ENCODE peak calls at places on chromosomes 3 and 15, in four cellular contexts. I is K562, L is HCT116, M is HepG2. N is an unnamed sample.

GRCh38 chr15:73991260-73991659 is 835 bp downstream of the STOML1 start:
- DNase-seq in I (no peak), L (no peak), M (no peak), N (no peak)

GRCh38 chr3:88203537-88204143 is 53.9 kb downstream of the C3orf38 start:
- DNase-seq in I (peak), L (peak), M (peak), N (peak)

GRCh38 chr3:71399478-71399877 is 184.1 kb downstream of the FOXP1 start:
- DNase-seq in I (no peak), L (no peak), M (peak), N (no peak)

GRCh38 chr3:129595544-129596193 is 10.8 kb downstream of the PLXND1 start:
- DNase-seq in I (no peak), L (no peak), M (peak), N (no peak)

GRCh38 chr3:71930056-71930991 is 145.4 kb upstream of the PROK2 start:
- DNase-seq in I (peak), L (peak), M (peak), N (no peak)

GRCh38 chr15:25543156-25543555 is 104.3 kb upstream of the UBE3A start:
- DNase-seq in I (no peak), L (no peak), M (no peak), N (no peak)

GRCh38 chr3:157166115-157166514 is 6.2 kb upstream of the CCNL1 start:
- DNase-seq in I (no peak), L (no peak), M (peak), N (no peak)

GRCh38 chr15:63971427-63971805 is 74.9 kb downstream of the DAPK2 start:
- DNase-seq in I (peak), L (no peak), M (no peak), N (no peak)

GRCh38 chr15:47720555-47720954 is 3.2 kb downstream of the SEMA6D start:
- DNase-seq in I (no peak), L (no peak), M (no peak), N (no peak)

GRCh38 chr15:54605556-54605955 is 591.2 kb downstream of the RSL24D1 start:
- DNase-seq in I (no peak), L (no peak), M (no peak), N (no peak)

GRCh38 chr15:89754361-89755154 is 3.5 kb upstream of the MESP1 start:
- DNase-seq in I (no peak), L (no peak), M (no peak), N (no peak)

GRCh38 chr3:177385831-177386301 is 188.6 kb upstream of the TBL1XR1 start:
- DNase-seq in I (no peak), L (no peak), M (no peak), N (no peak)

GRCh38 chr3:69922521-69923000 is 77.0 kb upstream of the SAMMSON start:
- DNase-seq in I (no peak), L (no peak), M (no peak), N (no peak)

GRCh38 chr15:37395100-37395468 is 294.7 kb upstream of the MEIS2 start:
- DNase-seq in I (no peak), L (no peak), M (no peak), N (no peak)

GRCh38 chr3:187021748-187022402 is 91.5 kb downstream of the ST6GAL1 start:
- DNase-seq in I (no peak), L (no peak), M (no peak), N (no peak)

GRCh38 chr3:119600732-119601131 is 3.0 kb downstream of the PLA1A start:
- DNase-seq in I (peak), L (peak), M (no peak), N (peak)

GRCh38 chr3:152319256-152319655 is 50.5 kb downstream of the MBNL1 start:
- DNase-seq in I (no peak), L (no peak), M (no peak), N (no peak)

GRCh38 chr15:57972801-57973311 is 92.7 kb downstream of the ALDH1A2 start:
- DNase-seq in I (no peak), L (no peak), M (no peak), N (no peak)

GRCh38 chr15:70299931-70300858 is 202.5 kb upstream of the TLE3 start:
- DNase-seq in I (no peak), L (no peak), M (no peak), N (no peak)
- TF ChIP-seq TCF7L2 in I (no peak), L (no peak), M (no peak), N (no peak)

DNA sequence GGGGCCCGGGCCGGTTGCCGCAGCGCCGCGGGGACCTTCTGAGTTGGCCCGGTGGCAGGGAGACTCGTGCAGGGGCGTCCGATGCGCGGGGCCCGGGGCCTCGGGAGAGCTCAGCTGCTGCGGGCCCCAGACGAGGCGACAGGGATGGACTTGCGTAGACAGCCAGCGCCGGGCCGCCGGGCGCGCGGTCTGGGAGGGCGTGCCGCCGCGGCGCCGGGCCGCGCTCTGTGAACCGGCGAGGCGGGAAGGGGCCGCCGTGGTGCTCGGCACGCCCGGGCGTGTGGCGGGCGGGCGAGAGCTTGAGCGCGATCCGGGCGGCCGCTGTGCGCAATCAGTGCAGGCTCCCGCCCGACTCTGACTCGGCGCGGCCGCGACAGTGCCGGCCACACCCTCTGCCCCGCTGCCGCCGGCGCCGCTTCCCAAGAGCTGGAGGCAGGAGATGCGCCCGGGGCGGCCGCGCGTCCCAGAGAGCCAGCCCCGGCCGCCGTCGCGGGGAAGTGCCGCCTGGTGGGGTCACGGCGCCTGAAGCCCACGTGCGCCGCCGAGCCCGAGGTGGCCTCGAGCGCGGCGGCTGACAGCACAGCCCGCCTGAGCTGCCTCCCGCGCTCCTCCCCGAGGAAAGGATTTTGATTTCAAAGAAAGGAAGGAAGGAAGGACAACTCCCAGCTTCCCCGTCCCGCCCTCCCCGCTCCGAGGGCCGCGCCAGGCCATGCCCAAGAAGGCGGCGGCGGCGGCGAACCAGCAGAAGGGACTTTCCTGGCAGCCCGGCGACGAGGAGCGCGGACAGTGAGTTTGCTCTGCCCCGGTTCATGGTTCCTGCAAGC is 669 bp downstream of the TLNRD1 start:
- DNase-seq in I (peak), L (no peak), M (no peak), N (no peak)
- TF ChIP-seq TCF7L2 in I (no peak), L (no peak), M (no peak), N (no peak)

DNA sequence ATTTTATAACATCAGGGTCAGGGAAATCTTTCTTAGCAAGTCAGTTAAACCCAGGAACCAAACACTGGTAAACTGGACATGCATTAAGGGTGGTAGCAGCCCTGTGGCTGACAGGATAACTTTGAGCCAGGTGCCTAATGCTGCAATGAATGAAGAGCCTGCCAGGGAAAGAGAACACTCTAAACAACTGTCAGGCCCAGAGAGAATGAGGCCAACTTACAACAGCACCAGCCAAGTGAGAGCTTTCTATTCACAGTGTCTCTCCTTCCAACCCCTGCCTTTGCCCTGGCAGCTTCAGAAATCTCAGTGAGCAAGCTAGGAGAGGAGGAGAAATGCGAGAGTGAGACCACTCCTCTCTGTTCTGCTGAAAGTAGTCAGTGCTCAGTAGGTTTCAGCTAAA is 50.4 kb upstream of the ATP2C1 start:
- DNase-seq in I (no peak), L (no peak), M (no peak), N (no peak)
- TF ChIP-seq TCF7L2 in I (no peak), L (no peak), M (no peak), N (no peak)

GRCh38 chr3:58749948-58750347 is 83.4 kb upstream of the FAM3D start:
- DNase-seq in I (no peak), L (no peak), M (no peak), N (no peak)
- TF ChIP-seq TCF7L2 in I (no peak), L (no peak), M (no peak), N (no peak)

GRCh38 chr15:76795217-76795616 is 109.9 kb downstream of the SCAPER start:
- DNase-seq in I (no peak), L (no peak), M (no peak), N (no peak)

GRCh38 chr15:76787273-76787672 is 117.9 kb downstream of the SCAPER start:
- DNase-seq in I (no peak), L (no peak), M (no peak), N (no peak)

GRCh38 chr15:76793162-76793561 is 112.0 kb downstream of the SCAPER start:
- DNase-seq in I (no peak), L (no peak), M (no peak), N (no peak)
- TF ChIP-seq TCF7L2 in I (no peak), L (no peak), M (no peak), N (no peak)

DNA sequence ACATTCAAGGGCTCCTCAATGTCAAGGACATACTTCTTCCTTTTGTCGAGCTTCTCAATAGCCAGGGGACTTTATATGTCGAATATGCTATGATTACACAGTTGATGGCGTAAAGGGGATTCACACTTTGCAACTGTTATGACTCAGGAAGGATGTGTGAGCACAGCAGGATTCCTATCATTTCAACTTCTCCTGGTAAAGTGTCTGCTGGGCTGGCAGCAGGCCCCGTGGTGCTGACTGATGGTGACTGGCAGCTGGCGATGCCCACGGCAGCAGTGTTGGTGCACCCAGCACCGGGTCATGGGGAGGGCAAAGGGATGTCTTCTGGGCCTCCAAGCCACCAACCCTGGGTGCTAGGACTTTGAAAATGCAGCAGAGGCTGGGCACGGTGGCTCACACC is 44.8 kb upstream of the GNB5 start:
- DNase-seq in I (no peak), L (no peak), M (no peak), N (no peak)
- TF ChIP-seq TCF7L2 in I (no peak), L (no peak), M (no peak), N (no peak)

GRCh38 chr3:125220183-125220582 is 7.6 kb upstream of the SLC12A8 start:
- DNase-seq in I (no peak), L (no peak), M (no peak), N (no peak)
- TF ChIP-seq TCF7L2 in I (no peak), L (no peak), M (no peak), N (no peak)

GRCh38 chr15:72488558-72488957 is 14.4 kb downstream of the ARIH1 start:
- DNase-seq in I (no peak), L (no peak), M (no peak), N (no peak)

GRCh38 chr15:72482275-72482674 is 8.1 kb downstream of the ARIH1 start:
- DNase-seq in I (peak), L (no peak), M (no peak), N (no peak)

GRCh38 chr15:72487070-72487797 is 13.1 kb downstream of the ARIH1 start:
- DNase-seq in I (no peak), L (no peak), M (no peak), N (no peak)

GRCh38 chr15:72483279-72483678 is 9.1 kb downstream of the ARIH1 start:
- DNase-seq in I (no peak), L (no peak), M (no peak), N (no peak)

DNA sequence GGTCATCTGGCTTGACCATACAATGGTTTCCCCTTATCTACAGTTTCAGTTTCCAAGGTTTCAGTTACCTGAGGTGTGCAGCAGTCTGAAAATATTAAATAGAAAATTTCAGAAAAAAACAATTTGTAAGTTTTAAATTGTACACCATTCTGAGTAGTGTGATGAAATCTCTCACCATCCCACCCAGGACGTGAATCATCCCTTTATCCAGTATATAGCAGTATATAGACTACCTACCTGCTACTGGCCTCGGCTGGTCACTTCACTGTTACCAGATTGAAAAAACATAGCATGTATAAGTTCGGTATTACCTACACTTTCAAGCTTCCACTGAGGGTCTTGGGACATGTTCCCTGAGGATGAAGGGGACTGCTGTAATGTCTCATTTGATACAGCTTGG is 12.0 kb downstream of the ARIH1 start:
- DNase-seq in I (no peak), L (no peak), M (no peak), N (no peak)
- TF ChIP-seq TCF7L2 in I (no peak), L (no peak), M (no peak), N (no peak)

DNA sequence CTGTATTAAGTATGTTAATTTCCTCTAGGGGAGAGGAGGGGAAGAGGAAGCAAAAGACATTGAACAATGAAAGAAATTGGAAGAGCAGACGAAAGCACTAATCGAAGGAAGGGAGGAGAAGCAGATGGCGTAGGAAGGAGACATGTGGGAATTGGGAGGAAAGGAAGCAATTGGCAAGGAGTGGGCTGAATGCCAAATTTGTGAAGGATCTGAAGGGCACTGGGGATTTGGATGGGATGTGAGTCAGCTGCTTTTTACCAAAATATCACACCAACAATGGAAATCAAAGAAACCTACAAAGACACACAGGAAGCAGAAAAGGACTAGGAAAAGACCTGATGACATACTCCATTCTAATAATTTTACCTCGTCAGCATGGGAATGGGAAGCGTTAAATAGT is 1029.8 kb downstream of the ROBO1 start:
- DNase-seq in I (no peak), L (no peak), M (no peak), N (no peak)
- TF ChIP-seq TCF7L2 in I (no peak), L (peak), M (no peak), N (no peak)

N was measured in Panc1.